ENCODE peak calls at places on chromosomes 2 and 18, in four cellular contexts. One of them, this sample, is unnamed.

GRCh38 chr2:75432761-75433361 is 127.9 kb downstream of the EVA1A start:
- DNase-seq in gastrocnemius medialis: no peak
- DNase-seq in AG09309: peak
- DNase-seq in A549: no peak
- DNase-seq in this sample: no peak

GRCh38 chr2:100998235-100998573 is 3.9 kb upstream of the RPL31 start:
- DNase-seq in gastrocnemius medialis: no peak
- DNase-seq in AG09309: no peak
- DNase-seq in A549: no peak
- DNase-seq in this sample: no peak

GRCh38 chr2:165305391-165306096 is 66.3 kb downstream of the SCN2A start:
- DNase-seq in gastrocnemius medialis: no peak
- DNase-seq in AG09309: no peak
- DNase-seq in A549: no peak
- DNase-seq in this sample: no peak

GRCh38 chr18:48994044-48994651 is 43.4 kb upstream of the SMAD7 start:
- DNase-seq in gastrocnemius medialis: no peak
- DNase-seq in AG09309: peak
- DNase-seq in A549: peak
- DNase-seq in this sample: no peak

GRCh38 chr2:120418174-120418787 is 72.3 kb downstream of the INHBB start:
- DNase-seq in gastrocnemius medialis: no peak
- DNase-seq in AG09309: no peak
- DNase-seq in A549: no peak
- DNase-seq in this sample: no peak

GRCh38 chr2:9424447-9425164 is 1.2 kb downstream of the CPSF3 start:
- DNase-seq in gastrocnemius medialis: no peak
- DNase-seq in AG09309: no peak
- DNase-seq in A549: no peak
- DNase-seq in this sample: no peak

GRCh38 chr2:182228741-182229140 is 198.1 kb downstream of the PDE1A start:
- DNase-seq in gastrocnemius medialis: no peak
- DNase-seq in AG09309: peak
- DNase-seq in A549: no peak
- DNase-seq in this sample: no peak

GRCh38 chr18:8450013-8450412 is 159.2 kb upstream of the RAB12 start:
- DNase-seq in gastrocnemius medialis: no peak
- DNase-seq in AG09309: no peak
- DNase-seq in A549: peak
- DNase-seq in this sample: peak

GRCh38 chr2:49332415-49332814 is 178.1 kb upstream of the FSHR start:
- DNase-seq in gastrocnemius medialis: no peak
- DNase-seq in AG09309: no peak
- DNase-seq in A549: no peak
- DNase-seq in this sample: no peak

GRCh38 chr2:20580690-20581437 is 70.0 kb downstream of the HS1BP3 start:
- DNase-seq in gastrocnemius medialis: no peak
- DNase-seq in AG09309: no peak
- DNase-seq in A549: peak
- DNase-seq in this sample: no peak

GRCh38 chr2:37599688-37600525 is 71.5 kb downstream of the CDC42EP3 start:
- DNase-seq in gastrocnemius medialis: no peak
- DNase-seq in AG09309: no peak
- DNase-seq in A549: no peak
- DNase-seq in this sample: no peak

GRCh38 chr2:108564510-108564909 is 30.2 kb downstream of the LIMS1 start:
- DNase-seq in gastrocnemius medialis: no peak
- DNase-seq in AG09309: no peak
- DNase-seq in A549: no peak
- DNase-seq in this sample: no peak

DNA sequence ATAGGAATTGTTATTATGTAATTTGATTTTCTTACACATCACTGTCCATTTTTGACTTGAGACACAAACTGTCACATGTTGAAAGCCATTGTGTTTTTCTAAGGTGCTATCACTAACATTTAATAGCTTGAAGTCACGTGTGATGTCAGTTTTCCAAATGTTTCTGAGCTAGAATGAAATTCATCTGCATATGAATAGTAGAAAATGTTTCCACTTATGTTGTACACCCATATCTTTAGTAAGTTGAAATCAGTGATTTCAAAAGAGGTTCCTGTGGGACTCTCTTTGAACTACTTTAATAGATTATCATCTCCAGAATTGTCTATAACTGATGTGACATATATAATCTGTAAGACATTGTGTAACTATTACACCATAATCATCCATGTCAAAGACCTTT is 27.8 kb downstream of the ABCG5 start:
- DNase-seq in gastrocnemius medialis: no peak
- DNase-seq in AG09309: no peak
- DNase-seq in A549: no peak
- DNase-seq in this sample: no peak
- TF ChIP-seq CTCF in gastrocnemius medialis: no peak
- TF ChIP-seq CTCF in AG09309: no peak
- TF ChIP-seq CTCF in A549: no peak
- TF ChIP-seq CTCF in this sample: no peak

GRCh38 chr2:201734111-201734510 is 35.7 kb upstream of the MPP4 start:
- DNase-seq in gastrocnemius medialis: no peak
- DNase-seq in AG09309: no peak
- DNase-seq in A549: no peak
- DNase-seq in this sample: no peak
- H3K4me3 ChIP-seq in gastrocnemius medialis: no peak
- H3K4me3 ChIP-seq in AG09309: no peak
- H3K4me3 ChIP-seq in A549: no peak
- H3K4me3 ChIP-seq in this sample: no peak

GRCh38 chr2:160334028-160334729 is 134.1 kb upstream of the ITGB6 start:
- DNase-seq in gastrocnemius medialis: no peak
- DNase-seq in AG09309: no peak
- DNase-seq in A549: no peak
- DNase-seq in this sample: no peak

GRCh38 chr2:160333324-160334027 is 133.4 kb upstream of the ITGB6 start:
- DNase-seq in gastrocnemius medialis: no peak
- DNase-seq in AG09309: no peak
- DNase-seq in A549: no peak
- DNase-seq in this sample: no peak

GRCh38 chr2:160331258-160332025 is 131.4 kb upstream of the ITGB6 start:
- DNase-seq in gastrocnemius medialis: no peak
- DNase-seq in AG09309: no peak
- DNase-seq in A549: no peak
- DNase-seq in this sample: no peak

GRCh38 chr2:160329196-160329595 is 129.1 kb upstream of the ITGB6 start:
- DNase-seq in gastrocnemius medialis: no peak
- DNase-seq in AG09309: no peak
- DNase-seq in A549: no peak
- DNase-seq in this sample: no peak

GRCh38 chr2:160332318-160332717 is 132.2 kb upstream of the ITGB6 start:
- DNase-seq in gastrocnemius medialis: no peak
- DNase-seq in AG09309: no peak
- DNase-seq in A549: no peak
- DNase-seq in this sample: no peak
- TF ChIP-seq CTCF in gastrocnemius medialis: no peak
- TF ChIP-seq CTCF in AG09309: no peak
- TF ChIP-seq CTCF in A549: no peak
- TF ChIP-seq CTCF in this sample: no peak

DNA sequence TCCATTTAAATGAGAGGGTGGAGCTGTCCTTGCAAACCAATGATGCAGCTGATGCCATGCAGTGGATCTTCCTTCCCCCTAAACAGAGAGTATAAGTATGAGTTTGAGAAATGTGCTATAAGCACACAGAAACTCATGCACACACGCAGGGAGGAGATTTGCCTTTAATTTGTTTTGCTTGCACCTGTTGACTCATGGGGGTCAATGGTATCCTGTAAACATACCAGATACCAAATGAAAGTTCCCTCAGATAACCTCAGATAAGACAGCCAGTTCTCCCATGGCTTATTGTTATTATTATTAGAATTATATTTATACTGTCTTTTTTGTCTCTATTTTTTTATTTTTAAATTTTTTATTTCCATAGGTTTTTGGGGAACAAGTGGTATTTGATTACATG is 29.5 kb upstream of the GPR39 start:
- DNase-seq in gastrocnemius medialis: no peak
- DNase-seq in AG09309: no peak
- DNase-seq in A549: no peak
- DNase-seq in this sample: no peak
- H3K4me3 ChIP-seq in gastrocnemius medialis: no peak
- H3K4me3 ChIP-seq in AG09309: no peak
- H3K4me3 ChIP-seq in A549: no peak
- H3K4me3 ChIP-seq in this sample: no peak

DNA sequence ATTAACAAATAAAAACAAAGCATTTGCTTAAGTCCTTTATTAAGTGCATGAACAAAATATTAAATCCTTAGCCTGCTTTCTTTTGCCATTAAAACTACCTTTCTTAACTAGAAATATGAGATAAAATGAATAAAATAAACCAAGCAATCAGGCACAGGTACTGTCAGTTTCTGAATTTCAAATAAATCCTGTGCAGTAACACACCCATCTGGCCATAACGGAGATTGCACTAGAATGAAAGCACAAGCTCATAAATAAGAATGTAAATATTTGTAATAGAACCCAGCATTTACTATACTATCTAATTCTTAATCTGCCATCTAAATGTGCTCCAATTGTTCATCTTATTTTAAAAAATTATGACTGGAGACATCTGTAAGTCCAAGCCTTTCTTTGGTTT is 31.9 kb downstream of the PRKRA start:
- DNase-seq in gastrocnemius medialis: no peak
- DNase-seq in AG09309: no peak
- DNase-seq in A549: peak
- DNase-seq in this sample: no peak
- TF ChIP-seq CTCF in gastrocnemius medialis: no peak
- TF ChIP-seq CTCF in AG09309: peak
- TF ChIP-seq CTCF in A549: peak
- TF ChIP-seq CTCF in this sample: peak